ENCODE peak calls at places on chromosomes 3 and 15, in eight cellular contexts. S, B, Y, E, C, J, F and N are unnamed samples.

GRCh38 chr3:137762674-137763593 is 1.2 kb upstream of the SOX14 start:
- DNase-seq in S (no peak), B (no peak), Y (no peak), E (no peak), C (no peak), J (no peak), F (no peak), N (no peak)

GRCh38 chr15:80070840-80071239 is 11.4 kb downstream of the ZFAND6 start:
- DNase-seq in S (no peak), B (peak), Y (peak), E (peak), C (no peak), J (no peak), F (no peak), N (peak)

GRCh38 chr15:65368300-65368617 is 9.5 kb downstream of the IGDCC3 start:
- DNase-seq in S (no peak), B (peak), Y (no peak), E (no peak), C (no peak), J (no peak), F (no peak), N (no peak)

GRCh38 chr3:188936597-188937107 is 235.1 kb upstream of the TPRG1 start:
- DNase-seq in S (no peak), B (no peak), Y (no peak), E (no peak), C (no peak), J (no peak), F (no peak), N (no peak)

GRCh38 chr15:75508741-75509532 is 57.4 kb upstream of the SIN3A start:
- DNase-seq in S (no peak), B (peak), Y (peak), E (peak), C (no peak), J (peak), F (no peak), N (peak)

GRCh38 chr15:39587291-39587909 is 6.5 kb downstream of the THBS1 start:
- DNase-seq in S (no peak), B (no peak), Y (peak), E (peak), C (peak), J (no peak), F (no peak), N (no peak)

GRCh38 chr15:96448923-96449322 is 118.4 kb downstream of the NR2F2 start:
- DNase-seq in S (no peak), B (no peak), Y (no peak), E (no peak), C (no peak), J (no peak), F (no peak), N (no peak)

GRCh38 chr3:71728632-71729342 is 3.6 kb upstream of the EIF4E3 start:
- DNase-seq in S (no peak), B (peak), Y (no peak), E (no peak), C (no peak), J (no peak), F (no peak), N (no peak)

GRCh38 chr3:195416795-195417194 is 26.0 kb downstream of the ACAP2 start:
- DNase-seq in S (no peak), B (no peak), Y (no peak), E (no peak), C (no peak), J (peak), F (no peak), N (no peak)

DNA sequence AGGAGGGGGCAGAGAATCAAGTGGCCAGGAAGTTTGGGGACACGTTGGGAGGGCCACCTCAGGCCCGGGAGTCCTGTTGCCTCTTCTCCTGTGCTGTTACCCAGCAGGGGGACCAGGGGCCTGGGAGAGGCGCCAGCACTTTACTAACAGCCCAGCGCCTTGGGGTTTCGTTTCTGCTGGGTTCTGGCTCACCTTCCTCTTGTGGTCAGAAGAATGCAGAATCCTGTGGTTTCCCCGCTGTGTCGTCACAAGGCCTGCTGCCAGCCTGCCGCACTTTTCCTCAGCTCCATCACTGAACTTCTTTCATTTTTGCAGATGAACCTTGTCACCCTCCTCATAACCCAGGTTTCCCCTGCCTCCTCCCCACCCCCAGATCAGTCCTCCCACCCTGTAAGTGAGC is 67.7 kb downstream of the SLC30A4 start:
- DNase-seq in S (peak), B (no peak), Y (peak), E (peak), C (peak), J (peak), F (peak), N (peak)
- TF ChIP-seq CTCF in S (no peak), B (peak), Y (peak), E (peak), C (peak), J (no peak), F (peak), N (no peak)

GRCh38 chr15:67118808-67119207 is 53.4 kb downstream of the SMAD3 start:
- DNase-seq in S (no peak), B (no peak), Y (no peak), E (no peak), C (no peak), J (no peak), F (no peak), N (no peak)

GRCh38 chr15:67120839-67121540 is 55.6 kb downstream of the SMAD3 start:
- DNase-seq in S (peak), B (no peak), Y (peak), E (peak), C (peak), J (peak), F (no peak), N (peak)

GRCh38 chr15:67121725-67122600 is 56.6 kb downstream of the SMAD3 start:
- DNase-seq in S (no peak), B (no peak), Y (no peak), E (no peak), C (no peak), J (no peak), F (no peak), N (no peak)

GRCh38 chr15:67119238-67119846 is 53.9 kb downstream of the SMAD3 start:
- DNase-seq in S (no peak), B (no peak), Y (no peak), E (no peak), C (no peak), J (no peak), F (no peak), N (no peak)

GRCh38 chr15:67120009-67120838 is 54.8 kb downstream of the SMAD3 start:
- DNase-seq in S (no peak), B (no peak), Y (no peak), E (no peak), C (no peak), J (no peak), F (no peak), N (no peak)
- H3K4me3 ChIP-seq in S (peak), B (no peak), Y (no peak), E (no peak), C (no peak), J (no peak), F (no peak), N (no peak)

GRCh38 chr3:173253471-173253870 is 112.4 kb upstream of the SPATA16 start:
- DNase-seq in S (no peak), B (no peak), Y (no peak), E (no peak), C (no peak), J (no peak), F (no peak), N (no peak)

GRCh38 chr3:173249457-173249856 is 108.4 kb upstream of the SPATA16 start:
- DNase-seq in S (no peak), B (no peak), Y (no peak), E (no peak), C (no peak), J (no peak), F (no peak), N (no peak)
- TF ChIP-seq CTCF in S (no peak), B (no peak), Y (no peak), E (no peak), C (no peak), J (no peak), F (no peak), N (no peak)

DNA sequence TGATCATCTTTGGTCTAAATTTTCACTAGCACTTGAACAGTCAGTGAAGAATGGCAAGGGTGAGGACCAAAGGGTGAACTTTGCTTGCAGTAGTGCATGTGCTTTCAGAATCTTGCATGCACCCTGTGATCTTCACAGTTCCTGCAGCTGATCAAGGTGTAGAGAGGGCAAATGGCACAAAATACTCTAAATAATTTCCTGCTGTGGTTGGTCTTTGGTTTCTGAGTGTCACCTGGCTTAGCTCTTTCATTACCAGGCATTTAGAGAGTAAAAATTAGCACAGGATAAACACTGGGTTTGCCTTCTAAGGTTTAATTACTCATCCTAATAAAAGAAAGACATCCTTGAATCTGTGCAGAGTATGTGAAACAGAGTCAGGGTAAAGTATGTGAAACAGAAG is 11.4 kb downstream of the TIPARP start:
- DNase-seq in S (no peak), B (no peak), Y (no peak), E (no peak), C (no peak), J (no peak), F (no peak), N (no peak)
- H3K4me3 ChIP-seq in S (no peak), B (peak), Y (no peak), E (no peak), C (no peak), J (no peak), F (no peak), N (no peak)

GRCh38 chr3:9792405-9793160 is at the start of the genes ARPC4 and TADA3:
- DNase-seq in S (peak), B (peak), Y (peak), E (peak), C (peak), J (peak), F (peak), N (peak)
- TF ChIP-seq CTCF in S (peak), B (no peak), Y (no peak), E (no peak), C (no peak), J (no peak), F (no peak), N (no peak)

GRCh38 chr3:148131990-148132638 is 565.6 kb upstream of the AGTR1 start:
- DNase-seq in S (no peak), B (no peak), Y (peak), E (peak), C (no peak), J (no peak), F (no peak), N (peak)
- H3K4me3 ChIP-seq in S (no peak), B (no peak), Y (no peak), E (no peak), C (no peak), J (no peak), F (no peak), N (no peak)